ENCODE peak calls at places on chromosomes 13 and 19, in ten cellular contexts. F, Q, G, U, V, N, D, W, B and L are unnamed samples.

GRCh38 chr19:41376241-41376997 is at the start of gene TMEM91:
- DNase-seq in F (peak), N (no peak), Q (peak), U (peak), D (no peak), G (peak), W (no peak), V (peak), B (no peak), L (no peak)

GRCh38 chr13:51153527-51153926 is 42.5 kb upstream of the C13orf42 start:
- DNase-seq in F (no peak), Q (no peak), D (no peak), N (no peak), B (no peak), U (no peak), V (peak), G (no peak), W (no peak), L (no peak)

GRCh38 chr19:5206751-5207075 is 133.9 kb downstream of the PTPRS start:
- DNase-seq in Q (no peak), F (no peak), B (no peak), D (no peak), W (no peak), G (no peak), V (no peak), N (no peak), U (no peak), L (no peak)

GRCh38 chr19:15331419-15332310 is 674 bp downstream of the BRD4 start:
- DNase-seq in G (no peak), U (peak), W (peak), B (no peak), D (no peak), V (peak), Q (peak), N (peak), F (peak), L (no peak)

GRCh38 chr19:35266904-35267817 is 1.6 kb upstream of the USF2 start:
- DNase-seq in N (peak), B (no peak), W (no peak), G (no peak), F (no peak), U (peak), Q (peak), D (no peak), V (no peak), L (no peak)

GRCh38 chr13:36211567-36211966 is 2.8 kb downstream of the SOHLH2 start:
- DNase-seq in U (peak), V (no peak), B (no peak), N (no peak), D (no peak), F (no peak), G (no peak), W (peak), Q (no peak), L (no peak)

GRCh38 chr13:99303863-99304521 is 3.2 kb downstream of the GPR183 start:
- DNase-seq in Q (no peak), G (no peak), N (no peak), V (no peak), U (no peak), B (no peak), D (no peak), F (no peak), W (no peak), L (no peak)

GRCh38 chr13:61151062-61151461 is 264.6 kb downstream of the PCDH20 start:
- DNase-seq in U (no peak), V (no peak), N (no peak), G (no peak), W (no peak), Q (peak), D (no peak), B (no peak), F (no peak), L (no peak)

GRCh38 chr13:27022571-27023311 is 148.9 kb downstream of the USP12 start:
- DNase-seq in B (no peak), Q (no peak), V (no peak), G (peak), D (peak), W (peak), U (peak), N (peak), F (peak), L (no peak)

GRCh38 chr19:1929051-1929742 is 11.8 kb upstream of the CSNK1G2 start:
- DNase-seq in G (peak), D (no peak), V (peak), B (no peak), Q (peak), U (peak), F (peak), N (peak), W (peak), L (no peak)

GRCh38 chr19:1016647-1017114 is 4.2 kb downstream of the TMEM259 start:
- DNase-seq in D (peak), U (peak), Q (no peak), W (peak), V (peak), B (no peak), G (peak), N (peak), F (no peak), L (no peak)

GRCh38 chr13:45447050-45447661 is 17.6 kb upstream of the COG3 start:
- DNase-seq in U (no peak), F (no peak), V (no peak), D (no peak), N (no peak), W (no peak), B (no peak), Q (no peak), G (no peak), L (no peak)

GRCh38 chr13:98216135-98216565 is 39.1 kb upstream of the RNF113B start:
- DNase-seq in V (peak), Q (no peak), D (peak), B (no peak), U (peak), F (peak), W (peak), G (peak), N (peak), L (peak)

GRCh38 chr19:2249010-2249866 is at the start of gene AMH:
- DNase-seq in U (no peak), D (no peak), N (no peak), G (no peak), V (no peak), W (no peak), B (no peak), Q (no peak), F (no peak), L (no peak)

GRCh38 chr13:23411706-23412105 is 21.8 kb downstream of the SACS start:
- DNase-seq in G (no peak), N (no peak), B (no peak), D (no peak), U (no peak), Q (no peak), F (peak), V (no peak), W (no peak), L (no peak)

GRCh38 chr13:91280806-91281205 is 66.7 kb upstream of the MIR17HG start:
- DNase-seq in D (no peak), W (no peak), Q (no peak), U (no peak), V (peak), F (no peak), B (no peak), N (no peak), G (no peak), L (no peak)

GRCh38 chr13:112980441-112980840 is 11.4 kb downstream of the MCF2L start:
- DNase-seq in F (no peak), N (no peak), U (no peak), G (no peak), D (no peak), W (no peak), V (no peak), B (no peak), Q (no peak), L (no peak)

GRCh38 chr19:53980553-53981407 is 10.7 kb upstream of the CACNG6 start:
- DNase-seq in D (peak), G (peak), F (peak), W (peak), N (peak), U (peak), V (peak), Q (peak), B (no peak), L (no peak)

GRCh38 chr19:55081773-55082022 is 6.0 kb downstream of the EPS8L1 start:
- DNase-seq in B (no peak), Q (no peak), V (no peak), F (no peak), U (no peak), D (peak), W (no peak), G (no peak), N (no peak), L (no peak)
- H3K4me3 ChIP-seq in B (no peak), Q (peak), V (peak), F (peak), U (peak), D (no peak), W (no peak), G (no peak), N (peak), L (peak)

DNA sequence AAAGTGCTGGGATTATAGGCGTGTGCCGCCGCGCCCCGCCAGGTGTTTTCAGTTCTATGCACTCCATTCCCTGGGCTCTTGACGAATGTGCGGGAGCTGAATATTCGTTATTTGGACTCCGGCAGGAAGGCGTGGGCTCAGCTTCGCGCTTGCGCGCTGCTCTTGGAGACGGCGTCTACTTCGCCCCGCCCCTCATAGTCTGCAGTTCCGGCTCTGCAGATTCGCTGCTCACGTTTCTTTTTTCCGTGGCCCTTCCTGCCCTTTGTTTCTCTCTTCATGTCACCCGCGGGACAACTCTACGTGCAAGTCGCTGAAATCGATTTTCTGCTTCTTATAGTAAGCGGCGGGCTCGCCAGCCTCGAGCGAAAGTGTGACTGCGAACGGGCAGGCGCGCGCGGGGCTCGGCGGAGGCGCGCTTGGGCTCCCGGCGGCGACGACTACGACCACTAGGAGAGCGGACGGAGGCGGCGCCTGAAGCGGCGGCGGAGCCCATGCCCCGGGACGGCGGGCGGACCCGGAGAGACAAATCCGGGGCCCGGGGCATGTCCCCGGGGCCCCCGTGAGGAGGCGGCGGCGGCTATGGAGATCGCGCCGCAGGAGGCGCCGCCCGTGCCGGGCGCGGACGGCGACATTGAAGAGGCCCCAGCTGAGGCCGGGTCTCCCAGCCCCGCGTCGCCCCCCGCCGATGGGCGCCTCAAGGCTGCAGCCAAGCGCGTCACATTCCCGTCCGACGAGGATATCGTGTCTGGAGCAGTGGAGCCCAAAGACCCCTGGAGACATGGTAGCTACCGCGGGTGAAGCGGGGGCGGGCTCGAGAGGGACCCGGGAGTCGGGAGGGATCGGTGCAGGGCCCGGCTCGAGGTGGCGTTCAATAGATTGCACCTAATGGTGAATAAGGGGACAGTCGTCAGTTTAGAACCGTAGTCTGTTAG is at the start of gene PPP1R37:
- DNase-seq in G (peak), U (peak), F (peak), B (peak), V (peak), N (peak), D (peak), Q (peak), W (peak), L (peak)
- TF ChIP-seq CTCF in G (peak), U (no peak), F (peak), B (peak), V (no peak), N (peak), D (peak), Q (peak), W (peak), L (peak)

GRCh38 chr19:40225440-40226305 is 816 bp downstream of the CCNP start:
- DNase-seq in B (no peak), F (no peak), D (no peak), W (peak), Q (no peak), G (peak), N (no peak), V (no peak), U (peak), L (no peak)
- H3K4me3 ChIP-seq in B (peak), F (no peak), D (no peak), W (peak), Q (no peak), G (peak), N (no peak), V (peak), U (peak), L (peak)

DNA sequence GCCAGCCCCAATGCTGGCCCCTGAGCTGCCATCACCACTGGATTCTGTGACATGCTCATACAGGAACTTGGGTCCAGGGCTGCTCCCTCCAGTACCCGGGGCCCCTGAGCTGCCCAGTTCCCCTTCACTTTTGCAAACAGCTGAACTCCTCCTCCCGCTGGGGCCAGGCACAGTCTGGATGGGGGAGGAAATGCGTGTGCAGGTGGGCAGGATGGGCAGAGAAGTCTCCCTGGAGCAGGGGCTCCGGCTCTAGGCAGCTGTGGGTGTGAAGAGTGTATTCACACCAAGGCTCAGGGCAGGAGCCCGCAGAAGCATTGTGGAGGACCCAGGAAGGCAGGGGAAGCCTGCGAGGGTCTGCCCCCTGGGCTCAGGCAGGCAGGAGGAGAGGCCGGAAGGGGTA is 12.4 kb downstream of the POP4 start:
- DNase-seq in N (no peak), G (no peak), B (no peak), V (no peak), W (no peak), F (no peak), D (no peak), Q (no peak), U (no peak), L (no peak)
- TF ChIP-seq CTCF in N (no peak), G (no peak), B (no peak), V (no peak), W (no peak), F (no peak), D (no peak), Q (no peak), U (no peak), L (no peak)

DNA sequence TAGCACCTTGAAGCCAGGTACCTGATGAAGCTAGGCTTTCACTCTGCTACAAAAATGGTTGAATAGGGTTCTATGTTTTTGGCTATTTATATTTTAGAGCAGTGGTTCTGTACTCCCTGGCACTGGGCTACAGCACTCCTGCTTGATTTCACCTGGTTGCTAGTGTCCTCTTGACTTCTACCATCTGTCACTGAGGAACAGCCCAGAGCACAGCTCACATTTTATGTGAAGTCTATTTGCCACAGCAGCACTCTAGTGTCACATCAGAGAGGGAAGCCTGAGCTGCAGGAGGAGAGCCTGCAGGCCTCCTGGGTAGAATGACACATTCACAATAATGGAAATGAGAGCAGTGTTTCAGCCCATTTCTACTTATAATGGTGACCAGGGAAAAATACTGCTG is 184.2 kb downstream of the ZNF486 start:
- DNase-seq in B (no peak), D (no peak), Q (no peak), N (no peak), U (no peak), V (no peak), G (no peak), W (no peak), F (no peak), L (no peak)
- H3K4me3 ChIP-seq in B (no peak), D (no peak), Q (no peak), N (no peak), U (no peak), V (no peak), G (no peak), W (no peak), F (no peak), L (no peak)

DNA sequence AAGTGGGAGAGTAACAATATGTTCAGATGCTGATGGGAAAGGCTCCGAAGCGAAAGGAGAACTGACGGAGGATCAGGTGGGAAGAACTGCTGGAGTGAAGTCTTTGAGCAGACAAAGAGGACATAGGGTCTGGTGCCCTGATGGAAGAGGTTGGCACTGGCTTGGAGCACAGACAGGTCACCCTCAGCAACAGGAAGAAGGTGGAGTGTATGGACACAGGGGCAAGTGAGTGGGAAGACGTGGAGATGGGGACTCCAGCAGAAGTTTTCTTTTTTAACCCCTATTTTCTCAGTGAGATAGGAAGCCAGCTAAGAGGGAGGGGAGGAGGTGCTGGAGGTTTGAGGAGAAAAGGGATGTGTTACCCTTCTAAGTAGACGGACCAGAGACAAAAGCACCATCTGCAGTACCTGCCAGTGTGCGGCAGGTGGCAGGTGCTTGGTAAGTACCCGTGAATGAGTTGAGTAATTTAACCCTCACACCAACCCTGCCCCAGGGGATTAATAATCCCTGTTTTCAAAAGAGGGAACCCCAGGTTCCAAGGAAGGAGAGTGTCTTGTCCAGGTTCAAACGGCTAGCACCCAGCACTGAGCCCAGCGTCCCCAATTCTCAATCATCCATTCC is 11.2 kb downstream of the HAS1 start:
- DNase-seq in F (no peak), W (peak), G (peak), Q (peak), N (peak), U (peak), D (peak), V (peak), B (no peak), L (no peak)
- TF ChIP-seq CTCF in F (peak), W (peak), G (peak), Q (peak), N (peak), U (peak), D (peak), V (peak), B (peak), L (peak)

GRCh38 chr19:18809149-18809978 is 18.3 kb upstream of the COMP start:
- DNase-seq in W (peak), V (peak), U (peak), F (no peak), G (peak), N (no peak), B (peak), Q (no peak), D (peak), L (no peak)
- H3K4me3 ChIP-seq in W (no peak), V (no peak), U (no peak), F (no peak), G (no peak), N (no peak), B (no peak), Q (no peak), D (no peak), L (no peak)